ENCODE peak calls at places on chromosomes 11 and 22, in five cellular contexts. S, X, Q, E and A are unnamed samples.

GRCh38 chr11:1414650-1415049 is 24.9 kb downstream of the BRSK2 start:
- DNase-seq in Q (no peak), S (no peak), X (no peak), E (no peak), A (no peak)

GRCh38 chr11:117381988-117382387 is 54.3 kb downstream of the CEP164 start:
- DNase-seq in E (no peak), S (no peak), X (no peak), Q (no peak), A (no peak)

GRCh38 chr22:29313126-29314071 is 2.1 kb downstream of the RASL10A start:
- DNase-seq in S (no peak), X (no peak), Q (peak), E (no peak), A (no peak)

GRCh38 chr11:84130646-84131427 is 844.7 kb upstream of the CCDC90B start:
- DNase-seq in S (no peak), X (no peak), E (no peak), Q (no peak), A (no peak)

GRCh38 chr22:21972293-21972779 is 10.3 kb downstream of the TOP3B start:
- DNase-seq in E (no peak), Q (peak), S (no peak), X (peak), A (peak)

GRCh38 chr11:65478411-65479183 is 20.2 kb upstream of the MALAT1 start:
- DNase-seq in Q (peak), X (no peak), E (no peak), S (peak), A (no peak)

GRCh38 chr22:37326726-37327125 is 44.4 kb downstream of the CYTH4 start:
- DNase-seq in Q (no peak), S (peak), E (no peak), X (no peak), A (no peak)

GRCh38 chr22:28015056-28015445 is 96.0 kb upstream of the PITPNB start:
- DNase-seq in S (no peak), X (no peak), E (no peak), Q (peak), A (no peak)

GRCh38 chr11:44542372-44542771 is 23.1 kb upstream of the CD82 start:
- DNase-seq in S (no peak), X (no peak), E (no peak), Q (no peak), A (no peak)

GRCh38 chr11:60852639-60853468 is 2.9 kb downstream of the PTGDR2 start:
- DNase-seq in S (no peak), Q (no peak), E (no peak), X (no peak), A (no peak)

GRCh38 chr11:10778217-10778970 is 27.3 kb downstream of the CTR9 start:
- DNase-seq in Q (no peak), X (no peak), E (peak), S (no peak), A (no peak)

GRCh38 chr11:92838655-92839334 is 130.7 kb upstream of the MTNR1B start:
- DNase-seq in E (no peak), S (no peak), Q (no peak), X (no peak), A (no peak)

GRCh38 chr11:95078526-95078925 is 11.1 kb upstream of the ENDOD1 start:
- DNase-seq in S (no peak), Q (no peak), X (no peak), E (no peak), A (no peak)

GRCh38 chr22:17158568-17159503 is at the start of gene HDHD5:
- DNase-seq in E (peak), S (peak), Q (peak), X (peak), A (peak)

GRCh38 chr22:20607157-20607907 is 99.9 kb downstream of the MED15 start:
- DNase-seq in E (no peak), S (no peak), Q (no peak), X (no peak), A (no peak)

GRCh38 chr11:65439331-65440181 is 17.0 kb downstream of the NEAT1 start:
- DNase-seq in S (peak), E (no peak), Q (no peak), X (no peak), A (no peak)

GRCh38 chr11:57471496-57471895 is 11.2 kb downstream of the RTN4RL2 start:
- DNase-seq in Q (no peak), X (no peak), S (peak), E (no peak), A (no peak)

GRCh38 chr11:62841361-62842170 is 2.2 kb upstream of the WDR74 start:
- DNase-seq in E (peak), X (peak), S (peak), Q (peak), A (peak)

GRCh38 chr11:43124272-43124920 is 187.4 kb upstream of the API5 start:
- DNase-seq in Q (no peak), X (no peak), E (no peak), S (no peak), A (no peak)

GRCh38 chr11:105553015-105553414 is 56.9 kb upstream of the GRIA4 start:
- DNase-seq in X (no peak), E (no peak), S (no peak), Q (no peak), A (no peak)

GRCh38 chr11:31557991-31558390 is 48.4 kb downstream of the ELP4 start:
- DNase-seq in X (no peak), Q (no peak), S (no peak), E (peak), A (no peak)

GRCh38 chr22:50627452-50627913 is 469 bp downstream of the ARSA start:
- DNase-seq in E (no peak), X (no peak), Q (no peak), S (peak), A (peak)

GRCh38 chr11:63227521-63228107 is 15.8 kb downstream of the SLC22A25 start:
- DNase-seq in Q (no peak), X (no peak), S (no peak), E (no peak), A (no peak)

GRCh38 chr11:119533931-119534694 is 111.1 kb upstream of the THY1 start:
- DNase-seq in S (peak), Q (peak), E (peak), X (peak), A (peak)

GRCh38 chr22:36267058-36267457 is 14.1 kb downstream of the APOL1 start:
- DNase-seq in S (no peak), Q (no peak), X (no peak), E (no peak), A (no peak)

GRCh38 chr11:61020706-61021235 is 49.3 kb downstream of the CD6 start:
- DNase-seq in Q (no peak), S (no peak), E (no peak), X (no peak), A (no peak)

GRCh38 chr22:31625661-31626426 is 36.2 kb downstream of the PISD start:
- DNase-seq in X (no peak), E (no peak), S (peak), Q (peak), A (peak)

GRCh38 chr11:28879869-28880268 is 771.7 kb downstream of the METTL15 start:
- DNase-seq in S (no peak), X (no peak), E (no peak), Q (no peak), A (no peak)

GRCh38 chr11:2708757-2709281 is 9.0 kb upstream of the KCNQ1OT1 start:
- DNase-seq in E (no peak), X (no peak), Q (no peak), S (no peak), A (no peak)

GRCh38 chr22:29340566-29340965 is 25.1 kb upstream of the RASL10A start:
- DNase-seq in E (no peak), S (no peak), Q (no peak), X (no peak), A (no peak)

GRCh38 chr11:45087301-45087700 is 59.1 kb upstream of the PRDM11 start:
- DNase-seq in Q (no peak), X (no peak), E (no peak), S (no peak), A (no peak)

GRCh38 chr22:42799462-42800405 is 57.3 kb downstream of the ARFGAP3 start:
- DNase-seq in S (no peak), X (no peak), Q (no peak), E (no peak), A (no peak)

GRCh38 chr11:9609841-9610240 is 36.4 kb downstream of the WEE1 start:
- DNase-seq in Q (no peak), E (no peak), X (no peak), S (no peak), A (no peak)

GRCh38 chr11:72039108-72039850 is 40.6 kb downstream of the IL18BP start:
- DNase-seq in S (peak), Q (no peak), X (no peak), E (no peak), A (no peak)

GRCh38 chr11:15835705-15836411 is 520.5 kb downstream of the SOX6 start:
- DNase-seq in Q (no peak), E (no peak), X (no peak), S (no peak), A (no peak)

GRCh38 chr22:37940698-37941376 is 12.6 kb downstream of the C22orf23 start:
- DNase-seq in E (no peak), X (no peak), S (no peak), Q (no peak), A (no peak)

GRCh38 chr22:32661737-32662586 is 139.5 kb upstream of the TIMP3 start:
- DNase-seq in Q (no peak), S (no peak), X (no peak), E (no peak), A (no peak)

GRCh38 chr22:39214383-39215069 is 30.3 kb downstream of the PDGFB start:
- DNase-seq in E (no peak), X (peak), Q (no peak), S (no peak), A (no peak)

GRCh38 chr11:64539711-64540420 is 51.2 kb upstream of the SLC22A12 start:
- DNase-seq in Q (no peak), X (no peak), S (no peak), E (no peak), A (no peak)

DNA sequence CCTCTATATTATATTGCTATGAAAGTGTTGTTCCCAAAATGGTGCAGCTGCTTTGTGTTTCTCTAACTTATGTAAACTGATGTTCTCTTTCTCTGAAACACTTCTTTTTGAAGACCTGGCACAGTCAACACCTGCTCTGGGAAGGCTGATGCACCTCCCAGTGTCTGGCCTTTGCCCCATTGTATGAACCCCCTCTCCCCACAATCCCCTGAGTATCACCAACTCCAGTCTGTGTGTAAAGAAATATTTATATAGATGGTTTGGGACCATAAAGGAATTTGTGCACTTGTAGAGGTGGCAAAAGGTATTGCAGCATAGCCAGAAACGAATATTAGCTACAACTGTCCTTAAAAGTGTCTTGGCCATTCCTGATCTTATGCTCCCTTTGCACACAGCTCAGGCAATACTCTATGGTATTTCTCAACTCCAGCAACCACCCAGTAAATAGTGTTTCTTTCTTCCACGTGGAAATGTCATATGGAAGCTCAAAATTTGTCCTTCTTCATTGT is 365.2 kb upstream of the DDI1 start:
- DNase-seq in X (no peak), Q (no peak), E (no peak), S (no peak), A (no peak)
- TF ChIP-seq CTCF in X (no peak), Q (no peak), E (peak), S (no peak), A (peak)

GRCh38 chr11:19919050-19919561 is 206.5 kb downstream of the NAV2 start:
- DNase-seq in X (peak), Q (no peak), E (peak), S (peak), A (no peak)
- TF ChIP-seq CTCF in X (no peak), Q (no peak), E (no peak), S (no peak), A (no peak)

GRCh38 chr22:19134176-19134831 is 3.2 kb downstream of the TSSK2 start:
- DNase-seq in Q (no peak), E (no peak), X (no peak), S (no peak), A (no peak)
- TF ChIP-seq CTCF in Q (no peak), E (no peak), X (no peak), S (no peak), A (no peak)

DNA sequence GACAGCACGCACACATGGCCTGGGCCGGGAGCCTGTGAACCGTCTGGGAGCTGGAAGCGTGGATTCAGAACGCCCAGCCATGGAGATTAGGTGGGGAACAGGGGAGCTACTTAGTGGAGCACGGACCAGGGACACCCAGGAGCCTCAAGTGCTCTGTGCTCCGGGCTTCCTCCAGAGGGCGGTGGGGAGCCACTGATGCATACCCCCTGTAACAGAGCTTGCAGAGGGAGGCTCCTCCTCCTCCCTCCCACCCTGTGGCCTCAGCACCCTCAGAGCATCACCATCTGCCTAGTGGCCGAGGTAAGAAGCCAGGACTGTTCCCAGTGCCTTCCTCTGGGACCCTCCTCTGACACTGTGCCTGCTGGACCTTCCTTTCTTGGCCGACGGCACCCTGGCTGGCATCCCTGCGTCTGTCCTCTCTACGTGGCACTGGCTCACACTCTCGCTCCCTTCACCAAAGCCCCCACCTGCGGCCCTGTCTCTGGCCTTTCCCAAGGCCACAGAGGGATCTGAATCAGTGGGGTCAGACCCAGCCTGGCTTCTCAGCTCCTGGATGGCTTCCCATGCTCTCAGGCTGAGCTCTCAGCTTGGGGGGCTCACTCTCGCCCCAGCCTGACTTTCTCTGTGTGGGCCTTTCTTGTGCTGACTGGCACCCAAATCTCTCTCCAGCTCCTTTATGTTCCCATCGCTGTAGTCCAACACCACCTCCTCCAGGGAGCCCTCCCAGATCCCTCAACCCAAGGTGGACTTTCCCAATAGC is 780.9 kb downstream of the BRD1 start:
- DNase-seq in S (no peak), E (no peak), Q (peak), X (peak), A (peak)
- TF ChIP-seq CTCF in S (no peak), E (peak), Q (peak), X (peak), A (peak)

GRCh38 chr11:115132829-115133228 is 371.4 kb downstream of the CADM1 start:
- DNase-seq in Q (no peak), X (peak), E (no peak), S (no peak), A (no peak)
- TF ChIP-seq CTCF in Q (no peak), X (no peak), E (peak), S (no peak), A (peak)